ENCODE peak calls at places on chromosomes 3 and 15, in seven cellular contexts. One of them, this sample, is unnamed.

GRCh38 chr3:18513091-18513490 is 88.0 kb upstream of the SATB1 start:
- DNase-seq in mesendoderm: no peak
- DNase-seq in right lobe of liver: no peak
- DNase-seq in astrocyte of the spinal cord: no peak
- DNase-seq in lower lobe of right lung: no peak
- DNase-seq in adrenal gland: no peak
- DNase-seq in GM06990: no peak
- DNase-seq in this sample: no peak

GRCh38 chr3:128226794-128227399 is 73.6 kb downstream of the EEFSEC start:
- DNase-seq in mesendoderm: peak; percentile 71
- DNase-seq in right lobe of liver: no peak
- DNase-seq in astrocyte of the spinal cord: peak; percentile 32
- DNase-seq in lower lobe of right lung: no peak
- DNase-seq in adrenal gland: peak; percentile 62
- DNase-seq in GM06990: peak; percentile 42
- DNase-seq in this sample: peak; percentile 14

GRCh38 chr3:130014526-130014925 is 40.0 kb downstream of the TRH start:
- DNase-seq in mesendoderm: no peak
- DNase-seq in right lobe of liver: no peak
- DNase-seq in astrocyte of the spinal cord: no peak
- DNase-seq in lower lobe of right lung: no peak
- DNase-seq in adrenal gland: no peak
- DNase-seq in GM06990: no peak
- DNase-seq in this sample: no peak

GRCh38 chr15:32849769-32850668 is 132.2 kb downstream of the GREM1 start:
- DNase-seq in mesendoderm: no peak
- DNase-seq in right lobe of liver: no peak
- DNase-seq in astrocyte of the spinal cord: peak; percentile 92
- DNase-seq in lower lobe of right lung: no peak
- DNase-seq in adrenal gland: no peak
- DNase-seq in GM06990: no peak
- DNase-seq in this sample: no peak

GRCh38 chr3:52015431-52016256 is 19.9 kb upstream of the RPL29 start:
- DNase-seq in mesendoderm: no peak
- DNase-seq in right lobe of liver: no peak
- DNase-seq in astrocyte of the spinal cord: no peak
- DNase-seq in lower lobe of right lung: no peak
- DNase-seq in adrenal gland: no peak
- DNase-seq in GM06990: no peak
- DNase-seq in this sample: no peak

GRCh38 chr3:153162513-153163348 is 705 bp downstream of the RAP2B start:
- DNase-seq in mesendoderm: peak; percentile 59
- DNase-seq in right lobe of liver: peak; percentile 68
- DNase-seq in astrocyte of the spinal cord: peak; percentile 40
- DNase-seq in lower lobe of right lung: peak; percentile 69
- DNase-seq in adrenal gland: peak; percentile 64
- DNase-seq in GM06990: peak; percentile 74
- DNase-seq in this sample: no peak

GRCh38 chr3:4748127-4748526 is 231.1 kb upstream of the BHLHE40 start:
- DNase-seq in mesendoderm: no peak
- DNase-seq in right lobe of liver: no peak
- DNase-seq in astrocyte of the spinal cord: no peak
- DNase-seq in lower lobe of right lung: no peak
- DNase-seq in adrenal gland: no peak
- DNase-seq in GM06990: no peak
- DNase-seq in this sample: no peak

GRCh38 chr3:116339441-116340028 is 105.8 kb downstream of the LSAMP start:
- DNase-seq in mesendoderm: peak; percentile 42
- DNase-seq in right lobe of liver: no peak
- DNase-seq in astrocyte of the spinal cord: peak; percentile 84
- DNase-seq in lower lobe of right lung: no peak
- DNase-seq in adrenal gland: peak; percentile 79
- DNase-seq in GM06990: no peak
- DNase-seq in this sample: no peak

GRCh38 chr15:63287109-63287508 is 9.7 kb downstream of the APH1B start:
- DNase-seq in mesendoderm: no peak
- DNase-seq in right lobe of liver: no peak
- DNase-seq in astrocyte of the spinal cord: no peak
- DNase-seq in lower lobe of right lung: no peak
- DNase-seq in adrenal gland: no peak
- DNase-seq in GM06990: no peak
- DNase-seq in this sample: no peak

GRCh38 chr3:6962796-6963195 is 101.9 kb downstream of the GRM7 start:
- DNase-seq in mesendoderm: no peak
- DNase-seq in right lobe of liver: no peak
- DNase-seq in astrocyte of the spinal cord: no peak
- DNase-seq in lower lobe of right lung: no peak
- DNase-seq in adrenal gland: no peak
- DNase-seq in GM06990: no peak
- DNase-seq in this sample: no peak

DNA sequence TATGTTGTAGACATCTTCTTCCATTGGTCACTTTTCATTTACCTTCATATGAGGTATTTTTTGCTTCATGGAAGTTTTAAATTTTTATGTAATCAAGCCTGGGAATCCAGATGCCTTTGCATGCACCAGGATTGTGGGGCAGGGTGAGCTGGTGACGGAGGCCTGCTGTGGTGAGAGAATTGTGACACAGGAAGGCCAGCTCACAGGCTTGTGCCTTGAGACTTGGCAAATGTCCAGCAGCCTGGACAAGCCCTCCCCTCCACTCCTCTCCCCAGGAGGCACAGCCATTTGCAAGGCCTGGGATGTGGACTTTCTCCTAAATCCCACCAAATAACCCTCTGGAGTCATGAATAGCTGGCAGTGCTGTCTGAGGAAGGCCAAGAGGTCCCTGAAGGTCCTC is 67.4 kb downstream of the RHCG start:
- DNase-seq in mesendoderm: no peak
- DNase-seq in right lobe of liver: no peak
- DNase-seq in astrocyte of the spinal cord: no peak
- DNase-seq in lower lobe of right lung: no peak
- DNase-seq in adrenal gland: no peak
- DNase-seq in GM06990: no peak
- DNase-seq in this sample: no peak
- H3K4me3 ChIP-seq in mesendoderm: no peak overlapping the region
- H3K4me3 ChIP-seq in right lobe of liver: no peak overlapping the region
- H3K4me3 ChIP-seq in astrocyte of the spinal cord: no peak overlapping the region
- H3K4me3 ChIP-seq in lower lobe of right lung: no peak overlapping the region
- H3K4me3 ChIP-seq in adrenal gland: no peak overlapping the region
- H3K4me3 ChIP-seq in GM06990: no peak overlapping the region
- H3K4me3 ChIP-seq in this sample: no peak overlapping the region

DNA sequence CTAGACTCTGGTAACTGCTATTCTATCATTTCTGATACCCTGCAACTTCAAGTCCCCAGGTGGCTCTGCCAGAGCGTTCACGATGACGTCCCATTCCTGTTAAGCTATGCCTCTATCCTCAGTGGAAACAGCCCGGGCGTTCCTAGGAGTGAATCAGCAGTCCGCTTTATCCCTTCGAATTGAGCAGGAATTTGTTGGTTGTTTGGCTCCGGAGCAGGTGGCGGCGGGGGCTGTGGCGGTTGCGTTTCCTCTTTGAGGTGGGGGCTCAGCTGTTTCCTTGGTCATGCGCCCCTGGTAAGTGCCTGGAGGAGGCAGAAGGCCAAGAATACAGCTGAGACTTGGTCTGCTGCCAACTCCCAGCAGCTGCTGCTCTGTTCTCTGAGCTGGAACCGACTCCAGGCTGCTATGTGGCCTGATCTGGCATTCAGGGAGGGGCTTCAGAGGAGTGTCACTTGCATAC is 25.2 kb downstream of the ARPP21 start:
- DNase-seq in mesendoderm: peak; percentile 47
- DNase-seq in right lobe of liver: peak; percentile 58
- DNase-seq in astrocyte of the spinal cord: peak; percentile 90
- DNase-seq in lower lobe of right lung: peak; percentile 30
- DNase-seq in adrenal gland: peak; percentile 55
- DNase-seq in GM06990: peak; percentile 20
- DNase-seq in this sample: peak; percentile 97
- H3K4me3 ChIP-seq in mesendoderm: no peak overlapping the region
- H3K4me3 ChIP-seq in right lobe of liver: no peak overlapping the region
- H3K4me3 ChIP-seq in astrocyte of the spinal cord: no peak overlapping the region
- H3K4me3 ChIP-seq in lower lobe of right lung: no peak overlapping the region
- H3K4me3 ChIP-seq in adrenal gland: no peak overlapping the region
- H3K4me3 ChIP-seq in GM06990: no peak overlapping the region
- H3K4me3 ChIP-seq in this sample: peak overlapping the region; percentile 10

GRCh38 chr3:30602946-30603345 is 3.5 kb upstream of the TGFBR2 start:
- DNase-seq in mesendoderm: no peak
- DNase-seq in right lobe of liver: no peak
- DNase-seq in astrocyte of the spinal cord: no peak
- DNase-seq in lower lobe of right lung: no peak
- DNase-seq in adrenal gland: no peak
- DNase-seq in GM06990: no peak
- DNase-seq in this sample: peak; percentile 91
- H3K4me3 ChIP-seq in mesendoderm: no peak overlapping the region
- H3K4me3 ChIP-seq in right lobe of liver: no peak overlapping the region
- H3K4me3 ChIP-seq in astrocyte of the spinal cord: no peak overlapping the region
- H3K4me3 ChIP-seq in lower lobe of right lung: no peak overlapping the region
- H3K4me3 ChIP-seq in adrenal gland: no peak overlapping the region
- H3K4me3 ChIP-seq in GM06990: no peak overlapping the region
- H3K4me3 ChIP-seq in this sample: peak overlapping the region; percentile 23

GRCh38 chr15:90203473-90203872 is 2.3 kb downstream of the SEMA4B start:
- DNase-seq in mesendoderm: no peak
- DNase-seq in right lobe of liver: no peak
- DNase-seq in astrocyte of the spinal cord: no peak
- DNase-seq in lower lobe of right lung: no peak
- DNase-seq in adrenal gland: no peak
- DNase-seq in GM06990: no peak
- DNase-seq in this sample: no peak

GRCh38 chr15:90205050-90205848 is 4.1 kb downstream of the SEMA4B start:
- DNase-seq in mesendoderm: no peak
- DNase-seq in right lobe of liver: peak; percentile 46
- DNase-seq in astrocyte of the spinal cord: no peak
- DNase-seq in lower lobe of right lung: no peak
- DNase-seq in adrenal gland: no peak
- DNase-seq in GM06990: no peak
- DNase-seq in this sample: no peak

GRCh38 chr15:90207252-90207651 is 6.1 kb downstream of the SEMA4B start:
- DNase-seq in mesendoderm: no peak
- DNase-seq in right lobe of liver: no peak
- DNase-seq in astrocyte of the spinal cord: no peak
- DNase-seq in lower lobe of right lung: no peak
- DNase-seq in adrenal gland: no peak
- DNase-seq in GM06990: no peak
- DNase-seq in this sample: no peak

GRCh38 chr15:90203922-90204321 is 2.8 kb downstream of the SEMA4B start:
- DNase-seq in mesendoderm: no peak
- DNase-seq in right lobe of liver: peak; percentile 37
- DNase-seq in astrocyte of the spinal cord: peak; percentile 42
- DNase-seq in lower lobe of right lung: no peak
- DNase-seq in adrenal gland: peak; percentile 74
- DNase-seq in GM06990: no peak
- DNase-seq in this sample: no peak

GRCh38 chr15:90205886-90206285 is 4.8 kb downstream of the SEMA4B start:
- DNase-seq in mesendoderm: no peak
- DNase-seq in right lobe of liver: no peak
- DNase-seq in astrocyte of the spinal cord: no peak
- DNase-seq in lower lobe of right lung: no peak
- DNase-seq in adrenal gland: peak; percentile 82
- DNase-seq in GM06990: no peak
- DNase-seq in this sample: no peak
- H3K4me3 ChIP-seq in mesendoderm: no peak overlapping the region
- H3K4me3 ChIP-seq in right lobe of liver: no peak overlapping the region
- H3K4me3 ChIP-seq in astrocyte of the spinal cord: no peak overlapping the region
- H3K4me3 ChIP-seq in lower lobe of right lung: no peak overlapping the region
- H3K4me3 ChIP-seq in adrenal gland: no peak overlapping the region
- H3K4me3 ChIP-seq in GM06990: no peak overlapping the region
- H3K4me3 ChIP-seq in this sample: no peak overlapping the region

DNA sequence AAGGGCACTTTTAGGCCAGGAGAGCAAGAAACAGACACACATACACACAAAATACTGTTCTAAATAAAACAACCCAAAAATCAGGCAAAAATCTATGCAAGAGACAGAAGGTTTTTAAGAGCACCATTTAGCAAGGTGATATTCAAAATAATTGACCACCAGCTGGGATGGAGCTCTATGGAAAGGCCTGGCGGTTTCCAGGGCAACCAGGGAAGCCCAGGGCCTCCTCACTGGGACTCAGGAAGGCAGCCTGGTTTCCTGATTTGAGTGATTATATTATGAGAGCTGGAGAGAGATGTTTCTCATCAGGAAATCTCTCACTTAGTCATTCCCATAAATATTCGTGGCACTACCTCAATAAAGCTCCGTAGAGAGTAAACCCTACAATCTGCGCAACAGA is 152.3 kb downstream of the GABRB3 start:
- DNase-seq in mesendoderm: peak; percentile 39
- DNase-seq in right lobe of liver: no peak
- DNase-seq in astrocyte of the spinal cord: no peak
- DNase-seq in lower lobe of right lung: no peak
- DNase-seq in adrenal gland: no peak
- DNase-seq in GM06990: no peak
- DNase-seq in this sample: no peak
- H3K4me3 ChIP-seq in mesendoderm: no peak overlapping the region
- H3K4me3 ChIP-seq in right lobe of liver: no peak overlapping the region
- H3K4me3 ChIP-seq in astrocyte of the spinal cord: no peak overlapping the region
- H3K4me3 ChIP-seq in lower lobe of right lung: no peak overlapping the region
- H3K4me3 ChIP-seq in adrenal gland: no peak overlapping the region
- H3K4me3 ChIP-seq in GM06990: no peak overlapping the region
- H3K4me3 ChIP-seq in this sample: no peak overlapping the region